ENCODE peak calls at places on chromosome 11, in nine cellular contexts. Y is A673; O is DMS153; U is epithelial cell of prostate; L is fibroblast of villous mesenchyme; W is GM06990; E is stimulated activated CD8-positive, alpha-beta memory T cell treated with anti-CD3 and anti-CD28 coated beads, Interleukin-7, amount 100 ng/mL, for 1 hour; G is A549; S is MM.1S. H is an unnamed sample.

GRCh38 chr11:57763568-57763967 is 2.0 kb downstream of the CTNND1 start:
- DNase-seq in G (peak; percentile 76), E (no peak), W (no peak), Y (peak; percentile 64), U (no peak), O (no peak), S (no peak), L (peak; percentile 50), H (no peak)

GRCh38 chr11:33703771-33704170 is 3.1 kb upstream of the C11orf91 start:
- DNase-seq in L (no peak), G (no peak), W (no peak), U (no peak), E (no peak), O (no peak), S (no peak), Y (no peak), H (no peak)

GRCh38 chr11:28878025-28878424 is 769.8 kb downstream of the METTL15 start:
- DNase-seq in G (no peak), L (no peak), U (peak; percentile 34), O (no peak), S (no peak), Y (peak; percentile 61), E (no peak), W (no peak), H (no peak)

GRCh38 chr11:106101797-106102196 is 24.3 kb downstream of the AASDHPPT start:
- DNase-seq in U (no peak), E (no peak), O (no peak), G (no peak), S (no peak), W (no peak), Y (no peak), L (no peak), H (no peak)

GRCh38 chr11:35305670-35306382 is 113.5 kb downstream of the SLC1A2 start:
- DNase-seq in E (no peak), O (no peak), W (no peak), Y (peak; percentile 77), G (peak; percentile 46), S (peak; percentile 14), U (no peak), L (peak; percentile 68), H (peak; percentile 75)

GRCh38 chr11:22634897-22635629 is 9.4 kb upstream of the FANCF start:
- DNase-seq in S (peak; percentile 90), G (no peak), L (no peak), W (no peak), U (no peak), O (peak; percentile 7), E (no peak), Y (peak; percentile 51), H (no peak)

GRCh38 chr11:65492637-65493366 is 6.0 kb upstream of the MALAT1 start:
- DNase-seq in E (no peak), O (no peak), L (peak; percentile 93), G (no peak), U (no peak), Y (peak; percentile 94), W (peak; percentile 72), S (no peak), H (peak; percentile 72)

GRCh38 chr11:68398870-68399865 is 61.4 kb upstream of the PPP6R3 start:
- DNase-seq in U (no peak), G (no peak), S (no peak), L (peak; percentile 30), Y (no peak), O (no peak), W (no peak), E (no peak), H (no peak)

GRCh38 chr11:5038336-5038735 is 8.0 kb upstream of the OR52J3 start:
- DNase-seq in G (no peak), O (no peak), L (no peak), W (no peak), Y (no peak), S (no peak), U (no peak), E (no peak), H (no peak)

GRCh38 chr11:124085583-124085982 is 29.7 kb upstream of the VWA5A start:
- DNase-seq in Y (no peak), L (peak; percentile 20), U (peak; percentile 41), W (no peak), O (no peak), E (no peak), G (no peak), S (no peak), H (no peak)

GRCh38 chr11:72136677-72137255 is 1.2 kb downstream of the FOLR3 start:
- DNase-seq in O (no peak), S (no peak), E (no peak), G (no peak), U (no peak), Y (no peak), L (no peak), W (no peak), H (no peak)

GRCh38 chr11:41497974-41498373 is 38.5 kb upstream of the LRRC4C start:
- DNase-seq in O (no peak), S (no peak), G (no peak), L (no peak), E (no peak), W (no peak), Y (peak; percentile 89), U (no peak), H (no peak)

GRCh38 chr11:128905345-128906184 is 14.4 kb downstream of the KCNJ5 start:
- DNase-seq in G (peak; percentile 80), U (no peak), S (peak; percentile 49), E (no peak), W (no peak), Y (peak; percentile 71), O (peak; percentile 51), L (peak; percentile 70), H (peak; percentile 75)

H was measured in activated CD4-positive, alpha-beta T cell treated with anti-CD3 and anti-CD28 coated beads, Interleukin-2, amount 10 ng/mL, durations not matched to agents 24 days and 14 days.